ENCODE peak calls at places on chromosomes 16 and 17, in five cellular contexts. C, K, R, O and F are unnamed samples.
A peak's percentile ranks its signal among the peaks of the same experiment; 100 is the strongest.

GRCh38 chr16:3022208-3022696 is 1.5 kb downstream of the HCFC1R1 start:
- DNase-seq in C (peak; percentile 87), O (peak; percentile 69), K (peak; percentile 97), R (peak; percentile 99), F (peak; percentile 96)

GRCh38 chr16:71552698-71553503 is 24.0 kb downstream of the TAT start:
- DNase-seq in R (no peak), C (no peak), O (no peak), K (no peak), F (no peak)

GRCh38 chr17:61456688-61457225 is 4.5 kb downstream of the TBX4 start:
- DNase-seq in C (no peak), K (no peak), R (no peak), O (no peak), F (no peak)

GRCh38 chr17:15456972-15457722 is 10.3 kb downstream of the CDRT4 start:
- DNase-seq in R (peak; percentile 92), O (no peak), C (no peak), K (peak; percentile 90), F (peak; percentile 92)

GRCh38 chr16:1538804-1539520 is 5.5 kb downstream of the TMEM204 start:
- DNase-seq in O (no peak), K (no peak), R (no peak), C (no peak), F (no peak)

GRCh38 chr16:89323120-89323960 is 105.8 kb downstream of the ZNF778 start:
- DNase-seq in O (no peak), R (no peak), K (no peak), C (no peak), F (no peak)

GRCh38 chr16:35908152-35908551 is 2448.7 kb downstream of the TP53TG3F start:
- DNase-seq in C (no peak), O (no peak), R (no peak), K (no peak), F (no peak)

GRCh38 chr16:49434733-49435132 is 61.1 kb downstream of the C16orf78 start:
- DNase-seq in O (no peak), C (no peak), K (no peak), R (no peak), F (no peak)

GRCh38 chr16:58022601-58023371 is 2.8 kb upstream of the MMP15 start:
- DNase-seq in O (no peak), K (peak; percentile 36), R (no peak), C (no peak), F (peak; percentile 72)